ENCODE peak calls at places on chromosomes 3 and 15, in four cellular contexts. T is SK-N-SH, E is A549, J is HepG2. Y is an unnamed sample.

GRCh38 chr15:77418341-77419049 is 1.4 kb downstream of the PEAK1 start:
- DNase-seq in T (no peak), J (no peak), E (peak; percentile 6), Y (no peak)

GRCh38 chr3:175564335-175564734 is 705.2 kb downstream of the NAALADL2 start:
- DNase-seq in T (no peak), J (no peak), E (no peak), Y (no peak)

GRCh38 chr3:4801924-4802323 is 177.3 kb upstream of the BHLHE40 start:
- DNase-seq in T (no peak), E (no peak), J (no peak), Y (no peak)

GRCh38 chr15:68295430-68295829 is 17.9 kb downstream of the FEM1B start:
- DNase-seq in T (no peak), E (no peak), J (no peak), Y (no peak)

GRCh38 chr3:141321109-141321497 is 47.2 kb upstream of the ZBTB38 start:
- DNase-seq in J (no peak), E (no peak), T (no peak), Y (no peak)

GRCh38 chr15:60918234-60918964 is 310.7 kb downstream of the RORA start:
- DNase-seq in T (no peak), J (no peak), E (no peak), Y (no peak)

GRCh38 chr15:64895285-64896065 is 16.2 kb upstream of the ANKDD1A start:
- DNase-seq in T (no peak), E (no peak), J (no peak), Y (peak; percentile 77)

GRCh38 chr3:42504334-42505202 is 2.1 kb downstream of the VIPR1 start:
- DNase-seq in T (no peak), J (no peak), E (no peak), Y (no peak)

GRCh38 chr3:13195374-13195773 is 122.1 kb upstream of the IQSEC1 start:
- DNase-seq in E (no peak), J (no peak), T (no peak), Y (no peak)

GRCh38 chr15:27490867-27491595 is 520.0 kb downstream of the GABRG3 start:
- DNase-seq in J (no peak), E (no peak), T (no peak), Y (no peak)

GRCh38 chr15:67931861-67932260 is 92.0 kb upstream of the RNU6-1 start:
- DNase-seq in T (no peak), J (no peak), E (peak; percentile 57), Y (no peak)

GRCh38 chr15:95990833-95991232 is 339.7 kb upstream of the NR2F2 start:
- DNase-seq in T (no peak), J (no peak), E (no peak), Y (peak; percentile 47)

GRCh38 chr15:34953851-34954250 is 15.7 kb downstream of the AQR start:
- DNase-seq in T (no peak), E (no peak), J (no peak), Y (no peak)

GRCh38 chr3:174531262-174531982 is 327.7 kb upstream of the NAALADL2 start:
- DNase-seq in J (no peak), T (no peak), E (no peak), Y (no peak)

GRCh38 chr3:152269423-152270144 is 855 bp downstream of the MBNL1 start:
- DNase-seq in J (peak; percentile 46), T (peak; percentile 44), E (peak; percentile 54), Y (no peak)

GRCh38 chr3:194262345-194263305 is 88.5 kb downstream of the CPN2 start:
- DNase-seq in J (no peak), T (no peak), E (no peak), Y (no peak)

GRCh38 chr15:76339302-76340197 is 3.0 kb downstream of the ISL2 start:
- DNase-seq in E (no peak), T (peak; percentile 24), J (no peak), Y (no peak)

GRCh38 chr3:183988216-183988790 is 29.4 kb downstream of the ABCC5 start:
- DNase-seq in E (no peak), J (peak; percentile 92), T (no peak), Y (no peak)

GRCh38 chr3:98596902-98597500 is 3.6 kb upstream of the CPOX start:
- DNase-seq in T (peak; percentile 30), E (peak; percentile 42), J (peak; percentile 28), Y (peak; percentile 39)

GRCh38 chr3:119786409-119786808 is 4.5 kb downstream of the NR1I2 start:
- DNase-seq in T (no peak), E (no peak), J (peak; percentile 38), Y (no peak)

GRCh38 chr3:173502983-173503568 is 105.5 kb downstream of the NLGN1 start:
- DNase-seq in T (no peak), E (no peak), J (no peak), Y (no peak)

GRCh38 chr3:173501941-173502489 is 104.5 kb downstream of the NLGN1 start:
- DNase-seq in E (no peak), T (no peak), J (no peak), Y (no peak)
- TF ChIP-seq PBX3 in E (no peak), T (no peak), J (no peak), Y (no peak)

DNA sequence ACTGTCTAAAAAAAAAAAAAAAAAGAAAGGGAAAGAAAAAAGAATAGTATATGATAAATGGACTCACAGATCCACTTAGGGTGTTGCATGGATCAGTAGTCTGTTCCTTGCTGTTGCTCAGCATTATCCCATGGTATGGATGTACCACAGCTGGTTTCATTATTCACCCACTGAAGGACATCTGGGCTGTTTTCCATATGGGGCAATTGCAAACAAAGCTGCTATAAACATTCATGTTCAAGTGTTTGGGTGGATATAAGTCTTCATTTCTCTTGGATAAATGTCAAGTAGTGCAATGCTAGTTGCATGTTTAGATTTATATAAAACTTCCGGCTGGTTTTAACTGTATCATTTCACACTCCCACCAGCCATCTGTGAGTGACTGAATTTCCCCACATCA is 137.7 kb downstream of the ASB7 start:
- DNase-seq in T (no peak), E (no peak), J (no peak), Y (no peak)
- TF ChIP-seq RFX5 in T (no peak), E (no peak), J (no peak), Y (no peak)

DNA sequence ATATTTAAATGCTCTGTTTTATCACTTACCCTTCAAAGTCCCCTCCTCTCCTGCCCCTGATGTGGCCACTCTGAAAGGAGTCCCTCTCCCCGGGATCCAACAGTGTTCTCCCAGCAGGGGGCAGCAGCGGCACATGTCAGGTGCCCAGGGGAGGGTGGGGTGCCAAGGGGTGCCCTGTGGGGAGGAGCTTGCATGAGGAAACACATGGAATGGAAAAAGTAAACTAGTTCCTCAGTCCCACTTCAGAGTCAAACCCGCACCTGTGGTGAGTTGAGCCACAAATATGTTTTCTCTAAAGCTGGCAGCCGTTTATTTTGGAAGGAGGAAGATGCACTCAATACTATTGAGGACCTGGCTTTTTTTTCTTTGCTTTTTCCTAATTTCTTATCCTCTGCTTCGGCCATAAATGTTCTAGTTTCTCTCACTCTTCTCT is 30.1 kb upstream of the NRROS start:
- DNase-seq in T (peak; percentile 92), J (peak; percentile 64), E (peak; percentile 79), Y (peak; percentile 68)
- TF ChIP-seq PBX3 in T (no peak), J (no peak), E (no peak), Y (no peak)

GRCh38 chr3:126977821-126978220 is 5.1 kb upstream of the PLXNA1 start:
- DNase-seq in T (no peak), E (no peak), J (no peak), Y (no peak)
- TF ChIP-seq RFX5 in T (no peak), E (no peak), J (no peak), Y (no peak)

DNA sequence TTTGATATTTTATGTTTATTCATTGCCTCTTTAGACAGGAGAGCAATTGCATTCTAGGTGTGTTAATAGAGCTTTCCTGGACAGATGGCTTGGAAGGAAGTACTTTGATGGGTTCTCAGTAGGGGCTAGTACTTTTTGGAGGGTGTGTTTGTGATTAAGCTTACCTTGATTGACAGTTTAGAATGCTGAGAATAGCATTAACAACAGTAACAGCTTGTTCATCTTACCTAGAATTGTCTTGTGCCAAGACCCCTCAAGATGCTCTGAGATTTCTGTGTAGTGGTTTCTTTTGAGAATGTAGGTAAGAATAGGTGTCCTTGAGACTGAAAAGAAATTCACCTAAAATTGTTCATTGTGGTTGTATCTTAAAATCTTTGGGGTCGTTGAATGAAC is 6.2 kb downstream of the USP3 start:
- DNase-seq in T (no peak), E (no peak), J (no peak), Y (no peak)
- TF ChIP-seq PBX3 in T (no peak), E (no peak), J (no peak), Y (no peak)

GRCh38 chr3:65348596-65348995 is 660.8 kb upstream of the ADAMTS9 start:
- DNase-seq in E (peak; percentile 2), J (no peak), T (no peak), Y (no peak)
- TF ChIP-seq RFX5 in E (no peak), J (no peak), T (no peak), Y (no peak)

GRCh38 chr3:33032937-33033336 is 64.0 kb downstream of the GLB1 start:
- DNase-seq in J (no peak), E (peak; percentile 73), T (no peak), Y (no peak)
- TF ChIP-seq PBX3 in J (no peak), E (no peak), T (no peak), Y (no peak)

GRCh38 chr3:95172549-95172948 is 1109.7 kb downstream of the NSUN3 start:
- DNase-seq in E (no peak), T (no peak), J (no peak), Y (no peak)
- TF ChIP-seq RFX5 in E (no peak), T (no peak), J (no peak), Y (no peak)

DNA sequence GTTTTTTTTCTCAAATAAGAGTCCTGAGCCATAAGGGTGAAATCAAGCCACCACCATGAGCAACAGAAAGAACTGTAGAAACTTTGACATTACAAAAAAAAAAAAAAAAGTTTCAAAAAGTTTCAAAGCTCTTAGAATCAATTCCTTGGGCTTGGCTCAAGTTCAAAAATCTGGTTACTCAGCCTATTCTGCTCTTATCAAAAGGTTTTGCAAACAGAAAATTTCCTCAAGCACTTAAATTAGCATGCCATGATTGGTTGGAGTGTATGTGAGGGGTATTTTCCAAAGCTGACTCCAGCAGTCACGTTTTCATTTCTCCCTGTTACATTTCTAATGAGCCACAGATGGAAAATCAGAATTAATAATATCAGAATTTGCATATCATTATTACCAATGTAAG is 12.1 kb upstream of the PEX5L start:
- DNase-seq in T (no peak), E (no peak), J (no peak), Y (no peak)
- TF ChIP-seq PBX3 in T (no peak), E (no peak), J (no peak), Y (no peak)